ENCODE peak calls at places on chromosomes 6 and 20, in five cellular contexts. L is cardiac muscle cell, F is breast epithelium, G is heart right ventricle, Q is adrenal gland. B is an unnamed sample.

GRCh38 chr20:49916146-49917002 is 1.0 kb upstream of the SPATA2 start:
- DNase-seq in G (no peak), L (no peak), F (peak), Q (no peak), B (no peak)

GRCh38 chr20:23765578-23765977 is 14.8 kb upstream of the CST1 start:
- DNase-seq in F (no peak), L (no peak), Q (no peak), G (no peak), B (no peak)

GRCh38 chr6:137342607-137343186 is 123.5 kb upstream of the IFNGR1 start:
- DNase-seq in Q (no peak), L (peak), G (no peak), F (no peak), B (no peak)

GRCh38 chr6:6436946-6437345 is 116.5 kb upstream of the F13A1 start:
- DNase-seq in F (no peak), Q (no peak), G (no peak), L (no peak), B (no peak)

GRCh38 chr6:31162463-31163165 is 4.2 kb downstream of the TCF19 start:
- DNase-seq in L (no peak), G (no peak), Q (no peak), F (no peak), B (no peak)

GRCh38 chr6:72620866-72621242 is 1.0 kb upstream of the KCNQ5 start:
- DNase-seq in L (no peak), Q (no peak), G (no peak), F (no peak), B (no peak)

GRCh38 chr6:39440039-39440426 is 117.5 kb upstream of the KCNK16 start:
- DNase-seq in G (no peak), F (no peak), Q (no peak), L (no peak), B (peak)

GRCh38 chr20:17570347-17571152 is 675 bp downstream of the DSTN start:
- DNase-seq in Q (peak), L (peak), F (peak), G (peak), B (peak)

GRCh38 chr6:167341665-167342655 is 17.1 kb downstream of the TTLL2 start:
- DNase-seq in G (no peak), Q (no peak), F (no peak), L (no peak), B (no peak)

GRCh38 chr6:35230498-35230897 is 16.7 kb downstream of the SCUBE3 start:
- DNase-seq in L (no peak), G (no peak), Q (no peak), F (no peak), B (no peak)

GRCh38 chr6:42313038-42313437 is 95.4 kb upstream of the MRPS10 start:
- DNase-seq in F (no peak), Q (no peak), G (no peak), L (no peak), B (no peak)

GRCh38 chr20:18705490-18705889 is 108.1 kb upstream of the SCP2D1 start:
- DNase-seq in Q (no peak), L (no peak), F (no peak), G (no peak), B (no peak)

GRCh38 chr6:170266061-170266825 is 24.6 kb downstream of the DLL1 start:
- DNase-seq in F (no peak), L (no peak), G (peak), Q (no peak), B (no peak)

GRCh38 chr20:57469418-57470211 is 55.3 kb downstream of the CTCFL start:
- DNase-seq in G (peak), Q (no peak), L (peak), F (no peak), B (no peak)

GRCh38 chr6:150025201-150025917 is at the start of gene RAET1L:
- DNase-seq in G (peak), Q (peak), L (no peak), F (peak), B (peak)

GRCh38 chr6:4973972-4974885 is 29.6 kb downstream of the RPP40 start:
- DNase-seq in Q (no peak), G (peak), L (peak), F (peak), B (peak)

GRCh38 chr20:46214831-46215488 is 93.3 kb downstream of the CDH22 start:
- DNase-seq in Q (no peak), G (no peak), L (no peak), F (no peak), B (no peak)

GRCh38 chr20:57627972-57628650 is 7.9 kb upstream of the ZBP1 start:
- DNase-seq in L (no peak), F (no peak), Q (no peak), G (peak), B (peak)

GRCh38 chr20:51237278-51237677 is 214.4 kb upstream of the KCNG1 start:
- DNase-seq in Q (no peak), L (no peak), F (no peak), G (peak), B (no peak)

GRCh38 chr20:14374191-14374590 is 36.8 kb upstream of the FLRT3 start:
- DNase-seq in L (peak), G (no peak), F (no peak), Q (no peak), B (no peak)

GRCh38 chr6:167492096-167492449 is 167.2 kb downstream of the TTLL2 start:
- DNase-seq in G (peak), F (no peak), Q (no peak), L (no peak), B (no peak)

GRCh38 chr20:59604770-59605665 is 678 bp downstream of the PHACTR3 start:
- DNase-seq in F (no peak), Q (no peak), L (no peak), G (no peak), B (no peak)

GRCh38 chr6:100862063-100862462 is 19.1 kb downstream of the ASCC3 start:
- DNase-seq in L (no peak), G (no peak), F (no peak), Q (no peak), B (no peak)

GRCh38 chr20:10249048-10249770 is 30.6 kb downstream of the SNAP25 start:
- DNase-seq in Q (no peak), G (no peak), L (no peak), F (no peak), B (no peak)

GRCh38 chr6:30061766-30062458 is 847 bp downstream of the POLR1H start:
- DNase-seq in F (peak), L (no peak), G (no peak), Q (peak), B (no peak)

GRCh38 chr6:38498085-38498484 is 141.6 kb downstream of the BTBD9 start:
- DNase-seq in F (no peak), G (no peak), Q (no peak), L (no peak), B (no peak)

GRCh38 chr6:3359091-3359752 is 97.6 kb downstream of the SLC22A23 start:
- DNase-seq in G (no peak), Q (no peak), F (no peak), L (no peak), B (no peak)

GRCh38 chr6:121492536-121492935 is 57.1 kb downstream of the GJA1 start:
- DNase-seq in G (no peak), L (no peak), F (no peak), Q (no peak), B (no peak)

GRCh38 chr6:148803979-148804378 is 57.1 kb downstream of the UST start:
- DNase-seq in L (no peak), G (no peak), F (no peak), Q (no peak), B (no peak)

GRCh38 chr6:29624520-29624961 is 8.4 kb downstream of the GABBR1 start:
- DNase-seq in Q (no peak), G (no peak), L (no peak), F (no peak), B (no peak)

GRCh38 chr6:445571-446417 is 54.2 kb downstream of the IRF4 start:
- DNase-seq in F (no peak), L (no peak), Q (no peak), G (no peak), B (no peak)

GRCh38 chr20:60013296-60014142 is 55.3 kb downstream of the CDH26 start:
- DNase-seq in L (no peak), F (no peak), G (no peak), Q (no peak), B (no peak)

GRCh38 chr6:41440958-41441357 is 105.2 kb upstream of the FOXP4 start:
- DNase-seq in F (no peak), Q (no peak), L (no peak), G (no peak), B (no peak)

GRCh38 chr6:147048930-147049329 is 155.3 kb upstream of the STXBP5 start:
- DNase-seq in L (no peak), Q (no peak), F (no peak), G (no peak), B (no peak)

GRCh38 chr6:4253604-4254211 is 118.3 kb upstream of the ECI2 start:
- DNase-seq in F (no peak), G (peak), Q (peak), L (no peak), B (peak)

GRCh38 chr6:148869589-148869988 is 122.8 kb downstream of the UST start:
- DNase-seq in F (no peak), G (no peak), L (no peak), Q (no peak), B (no peak)

GRCh38 chr6:32168350-32168749 is 4.0 kb downstream of the EGFL8 start:
- DNase-seq in G (no peak), F (no peak), Q (no peak), L (no peak), B (no peak)
- H3K27ac ChIP-seq in G (peak), F (peak), Q (no peak), L (peak), B (no peak)

DNA sequence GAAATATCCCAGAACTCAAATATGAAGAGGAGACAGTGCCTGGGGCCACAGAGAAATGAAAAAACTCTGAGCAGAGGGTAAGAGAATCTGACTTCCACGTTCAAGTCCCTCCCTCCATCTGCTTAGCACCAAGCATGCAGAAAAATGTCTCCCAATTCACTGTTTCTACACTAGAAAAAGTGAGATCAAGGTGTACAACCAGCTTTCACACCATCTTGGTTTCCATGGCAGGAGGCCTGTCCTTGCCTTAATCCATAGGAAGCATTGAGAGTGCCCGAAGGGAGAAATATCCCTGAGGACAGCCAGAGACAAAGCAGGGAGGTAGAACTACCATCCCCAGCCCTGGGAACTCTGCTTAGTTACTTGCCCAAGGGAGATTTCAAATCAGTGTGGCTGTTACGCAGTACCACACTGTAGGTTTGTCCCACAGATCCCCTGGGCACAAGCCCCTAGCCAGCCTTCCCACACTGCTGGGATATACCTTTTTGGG is 82.9 kb downstream of the SCML4 start:
- DNase-seq in F (no peak), L (no peak), Q (no peak), G (no peak), B (no peak)
- H3K4me3 ChIP-seq in F (peak), L (no peak), Q (no peak), G (no peak), B (no peak)

DNA sequence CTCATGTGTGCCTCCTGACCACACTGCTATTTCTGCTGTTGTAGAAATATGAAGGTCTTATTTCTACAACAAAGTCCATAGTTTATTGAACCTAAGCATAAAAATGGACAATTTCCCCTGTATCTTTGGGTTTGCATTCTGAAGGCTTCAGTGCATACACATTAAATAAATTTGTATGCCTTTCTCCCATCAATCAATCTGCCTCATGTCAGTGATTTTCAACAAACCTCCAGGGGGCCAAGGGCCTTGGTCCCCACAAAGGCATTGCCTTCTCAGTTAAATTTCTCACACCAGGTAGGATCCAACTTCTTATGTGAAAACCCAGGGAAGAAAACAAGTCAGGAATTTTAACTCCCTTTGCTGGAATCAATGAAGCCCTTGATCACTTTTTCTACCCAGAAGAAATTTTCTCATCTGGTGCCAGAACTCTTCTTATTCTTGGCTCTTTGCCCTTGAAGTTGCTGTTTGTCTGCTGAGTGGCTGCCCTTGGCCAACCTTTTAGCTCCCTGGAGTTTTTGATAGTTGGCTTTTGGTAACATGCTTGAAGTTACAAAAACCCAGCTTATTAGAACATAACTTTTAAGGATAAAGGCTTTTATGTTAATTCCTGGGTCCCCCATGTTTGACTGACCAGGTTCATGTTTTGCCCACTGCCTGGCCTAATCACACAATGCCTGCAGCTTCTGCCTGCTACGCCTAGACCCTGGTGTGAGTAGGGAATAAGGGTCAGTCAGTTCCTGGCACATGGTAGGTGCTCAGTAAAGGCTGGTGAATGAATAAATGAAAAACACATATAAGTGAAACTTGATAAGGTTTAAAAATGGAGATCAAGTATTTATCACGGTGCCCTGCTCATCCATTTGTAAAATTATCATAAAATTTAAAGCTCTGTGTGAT is 37.0 kb downstream of the SHLD1 start:
- DNase-seq in L (no peak), F (no peak), G (peak), Q (peak), B (no peak)
- TF ChIP-seq CTCF in L (no peak), F (no peak), G (no peak), Q (peak), B (no peak)

DNA sequence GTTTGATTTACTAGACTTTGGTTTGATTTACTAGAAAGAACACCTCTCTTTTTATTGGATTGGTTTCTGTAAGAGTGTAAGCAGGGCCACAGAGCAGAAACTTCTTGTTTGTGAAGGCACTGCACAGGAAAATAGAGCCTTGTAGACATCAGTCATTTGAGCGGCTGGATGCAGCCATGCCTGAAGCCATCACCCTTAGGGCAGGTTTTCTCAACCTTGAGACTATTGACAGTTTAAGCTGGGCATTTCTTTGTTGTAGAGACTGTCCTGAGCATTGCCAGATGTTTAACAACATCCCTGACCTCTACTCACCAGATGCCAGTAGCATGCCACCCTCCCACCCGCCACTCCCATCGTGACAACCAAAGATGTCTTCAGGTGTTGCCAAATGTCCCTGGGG is 130.2 kb upstream of the SULF2 start:
- DNase-seq in Q (no peak), F (no peak), L (no peak), G (no peak), B (no peak)
- H3K27ac ChIP-seq in Q (no peak), F (no peak), L (no peak), G (no peak), B (no peak)

B was measured in lung.